ENCODE peak calls at places on chromosomes 16 and 17, in nine cellular contexts. One of them, this sample, is unnamed.

GRCh38 chr16:30472328-30472942 is at the start of gene ITGAL:
- DNase-seq in lower leg skin: no peak
- DNase-seq in stomach: peak; percentile 56
- DNase-seq in heart left ventricle: peak; percentile 49
- DNase-seq in GM12891: peak; percentile 68
- DNase-seq in right lobe of liver: peak; percentile 86
- DNase-seq in IMR-90: no peak
- DNase-seq in A549: no peak
- DNase-seq in H54: no peak
- DNase-seq in this sample: peak; percentile 93

GRCh38 chr17:11278186-11278983 is 37.4 kb downstream of the SHISA6 start:
- DNase-seq in lower leg skin: peak; percentile 28
- DNase-seq in stomach: peak; percentile 65
- DNase-seq in heart left ventricle: no peak
- DNase-seq in GM12891: no peak
- DNase-seq in right lobe of liver: no peak
- DNase-seq in IMR-90: no peak
- DNase-seq in A549: no peak
- DNase-seq in H54: no peak
- DNase-seq in this sample: no peak

GRCh38 chr17:72338847-72339790 is 218.3 kb downstream of the SOX9 start:
- DNase-seq in lower leg skin: peak; percentile 28
- DNase-seq in stomach: no peak
- DNase-seq in heart left ventricle: peak; percentile 41
- DNase-seq in GM12891: no peak
- DNase-seq in right lobe of liver: no peak
- DNase-seq in IMR-90: peak; percentile 97
- DNase-seq in A549: peak; percentile 53
- DNase-seq in H54: peak; percentile 91
- DNase-seq in this sample: no peak

GRCh38 chr17:11668633-11669032 is 70.4 kb downstream of the DNAH9 start:
- DNase-seq in lower leg skin: no peak
- DNase-seq in stomach: no peak
- DNase-seq in heart left ventricle: no peak
- DNase-seq in GM12891: no peak
- DNase-seq in right lobe of liver: no peak
- DNase-seq in IMR-90: no peak
- DNase-seq in A549: no peak
- DNase-seq in H54: no peak
- DNase-seq in this sample: no peak

GRCh38 chr16:6545329-6545728 is 787.3 kb upstream of the RBFOX1 start:
- DNase-seq in lower leg skin: no peak
- DNase-seq in stomach: no peak
- DNase-seq in heart left ventricle: no peak
- DNase-seq in GM12891: no peak
- DNase-seq in right lobe of liver: no peak
- DNase-seq in IMR-90: no peak
- DNase-seq in A549: no peak
- DNase-seq in H54: no peak
- DNase-seq in this sample: no peak

GRCh38 chr16:78973041-78973440 is 627.5 kb downstream of the MAF start:
- DNase-seq in lower leg skin: no peak
- DNase-seq in stomach: no peak
- DNase-seq in heart left ventricle: no peak
- DNase-seq in GM12891: no peak
- DNase-seq in right lobe of liver: no peak
- DNase-seq in IMR-90: no peak
- DNase-seq in A549: no peak
- DNase-seq in H54: no peak
- DNase-seq in this sample: no peak

GRCh38 chr16:982152-983043 is 828 bp downstream of the SOX8 start:
- DNase-seq in lower leg skin: no peak
- DNase-seq in stomach: no peak
- DNase-seq in heart left ventricle: no peak
- DNase-seq in GM12891: no peak
- DNase-seq in right lobe of liver: no peak
- DNase-seq in IMR-90: no peak
- DNase-seq in A549: no peak
- DNase-seq in H54: no peak
- DNase-seq in this sample: no peak

GRCh38 chr16:75810998-75811634 is 84.8 kb upstream of the CPHXL start:
- DNase-seq in lower leg skin: no peak
- DNase-seq in stomach: no peak
- DNase-seq in heart left ventricle: no peak
- DNase-seq in GM12891: no peak
- DNase-seq in right lobe of liver: no peak
- DNase-seq in IMR-90: no peak
- DNase-seq in A549: no peak
- DNase-seq in H54: no peak
- DNase-seq in this sample: no peak

GRCh38 chr16:70302745-70303144 is 3.8 kb downstream of the DDX19B start:
- DNase-seq in lower leg skin: no peak
- DNase-seq in stomach: no peak
- DNase-seq in heart left ventricle: no peak
- DNase-seq in GM12891: no peak
- DNase-seq in right lobe of liver: no peak
- DNase-seq in IMR-90: no peak
- DNase-seq in A549: no peak
- DNase-seq in H54: no peak
- DNase-seq in this sample: no peak

GRCh38 chr16:77043076-77043475 is 147.9 kb upstream of the MON1B start:
- DNase-seq in lower leg skin: no peak
- DNase-seq in stomach: no peak
- DNase-seq in heart left ventricle: no peak
- DNase-seq in GM12891: no peak
- DNase-seq in right lobe of liver: no peak
- DNase-seq in IMR-90: no peak
- DNase-seq in A549: peak; percentile 14
- DNase-seq in H54: no peak
- DNase-seq in this sample: peak; percentile 43

DNA sequence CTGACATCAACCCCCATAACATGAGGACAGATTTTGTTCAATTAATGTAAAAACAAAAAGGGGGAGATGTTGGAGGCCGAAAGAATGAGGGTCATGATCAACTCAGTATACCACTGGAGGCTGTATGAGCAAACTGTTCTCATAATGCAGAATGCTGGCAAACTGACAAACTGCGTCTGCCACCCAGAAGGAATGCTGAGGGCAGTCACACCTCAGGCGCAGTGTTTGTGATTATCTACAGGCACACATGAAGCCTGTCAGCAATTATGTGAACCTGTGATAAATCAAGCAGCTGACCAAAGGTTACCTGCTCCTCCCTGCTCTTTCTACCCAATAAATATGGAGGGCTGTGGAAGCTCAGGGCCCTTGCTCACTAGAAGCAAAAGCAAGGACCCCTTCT is 27.3 kb downstream of the CD300LG start:
- DNase-seq in lower leg skin: no peak
- DNase-seq in stomach: peak; percentile 65
- DNase-seq in heart left ventricle: peak; percentile 58
- DNase-seq in GM12891: no peak
- DNase-seq in right lobe of liver: no peak
- DNase-seq in IMR-90: no peak
- DNase-seq in A549: no peak
- DNase-seq in H54: no peak
- DNase-seq in this sample: no peak
- TF ChIP-seq POLR2A in lower leg skin: no peak
- TF ChIP-seq POLR2A in stomach: no peak
- TF ChIP-seq POLR2A in heart left ventricle: no peak
- TF ChIP-seq POLR2A in GM12891: no peak
- TF ChIP-seq POLR2A in right lobe of liver: no peak
- TF ChIP-seq POLR2A in IMR-90: no peak
- TF ChIP-seq POLR2A in A549: no peak
- TF ChIP-seq POLR2A in H54: no peak
- TF ChIP-seq POLR2A in this sample: no peak

GRCh38 chr17:82318169-82318498 is 726 bp upstream of the CD7 start:
- DNase-seq in lower leg skin: no peak
- DNase-seq in stomach: no peak
- DNase-seq in heart left ventricle: no peak
- DNase-seq in GM12891: no peak
- DNase-seq in right lobe of liver: no peak
- DNase-seq in IMR-90: no peak
- DNase-seq in A549: no peak
- DNase-seq in H54: no peak
- DNase-seq in this sample: no peak

GRCh38 chr17:82318772-82319606 is 1.6 kb upstream of the CD7 start:
- DNase-seq in lower leg skin: no peak
- DNase-seq in stomach: no peak
- DNase-seq in heart left ventricle: no peak
- DNase-seq in GM12891: no peak
- DNase-seq in right lobe of liver: no peak
- DNase-seq in IMR-90: no peak
- DNase-seq in A549: no peak
- DNase-seq in H54: no peak
- DNase-seq in this sample: no peak

GRCh38 chr17:82315703-82316358 is 1.6 kb downstream of the CD7 start:
- DNase-seq in lower leg skin: no peak
- DNase-seq in stomach: no peak
- DNase-seq in heart left ventricle: no peak
- DNase-seq in GM12891: no peak
- DNase-seq in right lobe of liver: no peak
- DNase-seq in IMR-90: no peak
- DNase-seq in A549: no peak
- DNase-seq in H54: no peak
- DNase-seq in this sample: no peak

GRCh38 chr17:82316651-82317393 is 586 bp downstream of the CD7 start:
- DNase-seq in lower leg skin: no peak
- DNase-seq in stomach: no peak
- DNase-seq in heart left ventricle: no peak
- DNase-seq in GM12891: no peak
- DNase-seq in right lobe of liver: no peak
- DNase-seq in IMR-90: no peak
- DNase-seq in A549: no peak
- DNase-seq in H54: no peak
- DNase-seq in this sample: no peak

DNA sequence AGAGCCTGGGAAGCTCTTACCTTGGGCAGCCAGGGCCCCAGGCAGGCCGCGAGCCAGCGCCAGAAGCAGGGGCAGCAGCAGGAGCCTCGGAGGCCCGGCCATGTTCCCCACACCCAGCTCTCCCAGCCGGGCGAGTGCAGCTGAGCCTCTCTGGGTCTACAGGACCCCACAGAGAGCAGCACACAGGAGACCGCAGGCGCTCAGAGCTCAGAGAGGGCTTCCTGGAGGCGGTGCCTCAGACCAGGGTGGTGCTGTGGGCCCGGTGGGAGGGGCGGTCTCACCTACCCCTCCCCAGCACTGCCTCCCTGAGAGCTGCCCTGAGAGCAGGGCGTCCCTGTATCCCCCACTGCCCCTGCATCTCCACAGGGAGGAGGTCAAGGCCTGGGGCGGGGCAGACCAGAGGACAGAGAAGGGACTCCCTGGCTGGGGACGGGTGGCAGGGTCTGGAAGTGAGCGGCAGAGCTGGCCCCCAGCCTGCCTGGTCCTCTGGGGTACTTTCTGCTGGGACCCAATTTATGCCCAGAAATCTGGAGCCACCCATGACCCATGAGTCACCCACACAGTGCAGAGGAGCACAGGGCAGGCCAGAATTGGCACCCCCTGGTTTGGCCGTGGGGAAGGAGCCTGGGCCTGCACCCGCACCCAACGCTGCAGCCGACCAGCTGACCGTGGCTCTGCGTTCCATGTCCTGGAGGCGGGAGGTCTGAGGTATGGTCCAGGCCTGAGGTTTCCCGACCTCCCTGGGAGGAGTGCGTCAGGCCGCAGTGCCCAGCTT is at the start of gene CD7:
- DNase-seq in lower leg skin: no peak
- DNase-seq in stomach: no peak
- DNase-seq in heart left ventricle: no peak
- DNase-seq in GM12891: no peak
- DNase-seq in right lobe of liver: no peak
- DNase-seq in IMR-90: no peak
- DNase-seq in A549: no peak
- DNase-seq in H54: no peak
- DNase-seq in this sample: no peak
- TF ChIP-seq POLR2A in lower leg skin: no peak
- TF ChIP-seq POLR2A in stomach: no peak
- TF ChIP-seq POLR2A in heart left ventricle: no peak
- TF ChIP-seq POLR2A in GM12891: no peak
- TF ChIP-seq POLR2A in right lobe of liver: no peak
- TF ChIP-seq POLR2A in IMR-90: no peak
- TF ChIP-seq POLR2A in A549: no peak
- TF ChIP-seq POLR2A in H54: no peak
- TF ChIP-seq POLR2A in this sample: no peak

GRCh38 chr16:57535680-57536305 is 578 bp downstream of the CCDC102A start:
- DNase-seq in lower leg skin: peak; percentile 99
- DNase-seq in stomach: peak; percentile 95
- DNase-seq in heart left ventricle: peak; percentile 97
- DNase-seq in GM12891: peak; percentile 97
- DNase-seq in right lobe of liver: peak; percentile 91
- DNase-seq in IMR-90: peak; percentile 88
- DNase-seq in A549: peak; percentile 98
- DNase-seq in H54: peak; percentile 99
- DNase-seq in this sample: peak; percentile 94
- TF ChIP-seq POLR2A in lower leg skin: no peak
- TF ChIP-seq POLR2A in stomach: no peak
- TF ChIP-seq POLR2A in heart left ventricle: no peak
- TF ChIP-seq POLR2A in GM12891: no peak
- TF ChIP-seq POLR2A in right lobe of liver: no peak
- TF ChIP-seq POLR2A in IMR-90: peak; percentile 33
- TF ChIP-seq POLR2A in A549: peak; percentile 32
- TF ChIP-seq POLR2A in H54: no peak
- TF ChIP-seq POLR2A in this sample: no peak

DNA sequence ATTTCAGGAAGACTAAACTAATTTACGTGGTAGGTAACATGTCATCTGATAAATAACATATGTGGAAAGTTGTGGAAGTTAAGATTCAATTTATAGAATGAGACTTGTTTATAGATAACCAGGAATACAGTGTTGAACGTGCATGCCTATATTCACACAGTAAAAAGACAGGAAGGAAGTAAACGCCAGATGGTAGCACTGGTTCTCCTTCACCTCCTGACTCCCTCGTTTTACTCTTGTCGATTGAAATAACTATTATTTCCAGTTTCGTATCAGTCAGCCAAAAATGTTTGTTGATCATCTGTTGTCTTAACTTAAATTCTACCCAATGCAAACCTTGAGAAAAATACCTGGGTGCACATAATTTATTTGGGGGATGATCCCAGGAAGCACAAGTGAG is 1.9 kb downstream of the KRTAP4-16 start:
- DNase-seq in lower leg skin: no peak
- DNase-seq in stomach: no peak
- DNase-seq in heart left ventricle: no peak
- DNase-seq in GM12891: no peak
- DNase-seq in right lobe of liver: no peak
- DNase-seq in IMR-90: no peak
- DNase-seq in A549: no peak
- DNase-seq in H54: no peak
- DNase-seq in this sample: no peak
- TF ChIP-seq POLR2A in lower leg skin: no peak
- TF ChIP-seq POLR2A in stomach: no peak
- TF ChIP-seq POLR2A in heart left ventricle: no peak
- TF ChIP-seq POLR2A in GM12891: no peak
- TF ChIP-seq POLR2A in right lobe of liver: no peak
- TF ChIP-seq POLR2A in IMR-90: no peak
- TF ChIP-seq POLR2A in A549: no peak
- TF ChIP-seq POLR2A in H54: no peak
- TF ChIP-seq POLR2A in this sample: no peak